ENCODE peak calls at places on chromosomes 16 and 17, in five cellular contexts. V is K562, J is ovary, F is breast epithelium, W is body of pancreas. K is an unnamed sample.

GRCh38 chr17:76791053-76791980 is 53.4 kb downstream of the MFSD11 start:
- DNase-seq in F (no peak), V (peak), J (no peak), W (peak), K (no peak)

GRCh38 chr16:67092227-67092626 is 17.5 kb upstream of the PHAF1 start:
- DNase-seq in J (no peak), W (no peak), V (no peak), F (no peak), K (no peak)

GRCh38 chr16:85471469-85472431 is 141.4 kb upstream of the GSE1 start:
- DNase-seq in J (peak), V (no peak), F (peak), W (peak), K (no peak)

GRCh38 chr17:40515011-40515410 is 13.6 kb upstream of the TNS4 start:
- DNase-seq in F (no peak), J (no peak), W (no peak), V (no peak), K (no peak)

GRCh38 chr16:1723450-1724147 is 17.6 kb downstream of the MAPK8IP3 start:
- DNase-seq in J (no peak), W (peak), V (peak), F (peak), K (peak)

GRCh38 chr16:82313754-82314153 is 143.7 kb upstream of the MPHOSPH6 start:
- DNase-seq in J (no peak), F (no peak), W (no peak), V (no peak), K (no peak)

GRCh38 chr16:69180011-69180338 is 7.0 kb upstream of the SNTB2 start:
- DNase-seq in V (no peak), F (no peak), W (no peak), J (no peak), K (no peak)

GRCh38 chr16:78995441-78995840 is 605.1 kb downstream of the MAF start:
- DNase-seq in W (no peak), V (no peak), J (no peak), F (no peak), K (no peak)

GRCh38 chr16:89201467-89202377 is 1.4 kb upstream of the SLC22A31 start:
- DNase-seq in F (peak), V (peak), J (peak), W (peak), K (peak)

GRCh38 chr16:67390816-67391423 is 2.4 kb downstream of the TPPP3 start:
- DNase-seq in F (no peak), J (no peak), W (no peak), V (no peak), K (no peak)

GRCh38 chr16:20906225-20906870 is 5.8 kb downstream of the LYRM1 start:
- DNase-seq in V (no peak), W (no peak), J (no peak), F (no peak), K (no peak)

GRCh38 chr16:17331071-17331521 is 139.7 kb downstream of the XYLT1 start:
- DNase-seq in J (no peak), W (no peak), V (no peak), F (no peak), K (no peak)

GRCh38 chr17:5868916-5869475 is 201.2 kb upstream of the WSCD1 start:
- DNase-seq in V (no peak), J (no peak), W (no peak), F (no peak), K (no peak)

GRCh38 chr17:17568772-17569195 is 22.7 kb downstream of the PEMT start:
- DNase-seq in F (peak), W (peak), J (peak), V (peak), K (peak)
- TF ChIP-seq POLR2A in F (no peak), W (no peak), J (no peak), V (no peak), K (no peak)

GRCh38 chr16:46884513-46885293 is 541 bp downstream of the GPT2 start:
- DNase-seq in F (no peak), J (no peak), W (peak), V (peak), K (peak)

GRCh38 chr16:46883690-46884512 is at the start of gene GPT2:
- DNase-seq in W (peak), V (peak), J (peak), F (peak), K (peak)

GRCh38 chr16:46887524-46887854 is 3.3 kb downstream of the GPT2 start:
- DNase-seq in J (no peak), F (no peak), W (no peak), V (no peak), K (no peak)

GRCh38 chr16:46886764-46887523 is 2.8 kb downstream of the GPT2 start:
- DNase-seq in F (no peak), J (no peak), V (no peak), W (no peak), K (no peak)

DNA sequence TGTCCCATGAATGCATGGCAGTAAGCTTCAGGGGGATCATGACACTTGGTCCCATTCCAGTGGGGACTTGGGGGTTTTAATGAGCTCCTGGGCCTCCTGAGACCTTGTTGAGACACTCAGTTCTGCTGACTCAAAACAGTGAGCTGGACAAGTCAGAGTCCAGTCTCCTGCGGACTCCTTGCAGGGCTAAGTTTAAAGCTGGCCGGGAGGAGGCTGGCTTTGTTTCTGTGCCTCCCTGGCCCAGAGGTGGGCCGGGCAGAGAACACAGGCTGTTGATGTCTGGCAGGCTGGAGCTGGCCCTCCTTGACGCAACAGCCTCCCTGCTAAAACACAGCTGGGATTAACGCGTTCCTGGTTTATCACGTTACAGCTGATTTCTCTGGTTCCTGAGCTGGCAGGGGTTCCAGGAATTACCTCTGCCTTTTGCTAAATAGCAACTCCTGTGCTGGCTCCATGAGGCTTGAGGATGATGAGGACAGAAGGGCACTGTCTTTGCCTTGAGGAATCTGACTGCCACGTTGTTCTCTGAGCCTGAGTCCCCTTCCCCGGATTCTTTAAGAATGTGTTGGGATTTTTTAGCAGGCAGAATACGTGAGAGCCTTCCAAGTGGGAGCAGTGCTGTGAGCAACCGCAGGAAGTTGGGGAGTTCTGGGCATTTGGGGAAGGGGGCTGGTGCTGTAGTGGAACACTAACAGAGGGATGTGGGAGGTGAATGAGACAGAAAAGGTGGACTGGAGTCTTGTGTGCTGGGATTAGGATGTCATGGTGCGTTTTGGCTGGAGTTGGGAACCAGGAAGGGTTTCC is 2.0 kb downstream of the GPT2 start:
- DNase-seq in F (no peak), W (peak), V (no peak), J (no peak), K (no peak)
- TF ChIP-seq POLR2A in F (no peak), W (peak), V (no peak), J (no peak), K (no peak)

DNA sequence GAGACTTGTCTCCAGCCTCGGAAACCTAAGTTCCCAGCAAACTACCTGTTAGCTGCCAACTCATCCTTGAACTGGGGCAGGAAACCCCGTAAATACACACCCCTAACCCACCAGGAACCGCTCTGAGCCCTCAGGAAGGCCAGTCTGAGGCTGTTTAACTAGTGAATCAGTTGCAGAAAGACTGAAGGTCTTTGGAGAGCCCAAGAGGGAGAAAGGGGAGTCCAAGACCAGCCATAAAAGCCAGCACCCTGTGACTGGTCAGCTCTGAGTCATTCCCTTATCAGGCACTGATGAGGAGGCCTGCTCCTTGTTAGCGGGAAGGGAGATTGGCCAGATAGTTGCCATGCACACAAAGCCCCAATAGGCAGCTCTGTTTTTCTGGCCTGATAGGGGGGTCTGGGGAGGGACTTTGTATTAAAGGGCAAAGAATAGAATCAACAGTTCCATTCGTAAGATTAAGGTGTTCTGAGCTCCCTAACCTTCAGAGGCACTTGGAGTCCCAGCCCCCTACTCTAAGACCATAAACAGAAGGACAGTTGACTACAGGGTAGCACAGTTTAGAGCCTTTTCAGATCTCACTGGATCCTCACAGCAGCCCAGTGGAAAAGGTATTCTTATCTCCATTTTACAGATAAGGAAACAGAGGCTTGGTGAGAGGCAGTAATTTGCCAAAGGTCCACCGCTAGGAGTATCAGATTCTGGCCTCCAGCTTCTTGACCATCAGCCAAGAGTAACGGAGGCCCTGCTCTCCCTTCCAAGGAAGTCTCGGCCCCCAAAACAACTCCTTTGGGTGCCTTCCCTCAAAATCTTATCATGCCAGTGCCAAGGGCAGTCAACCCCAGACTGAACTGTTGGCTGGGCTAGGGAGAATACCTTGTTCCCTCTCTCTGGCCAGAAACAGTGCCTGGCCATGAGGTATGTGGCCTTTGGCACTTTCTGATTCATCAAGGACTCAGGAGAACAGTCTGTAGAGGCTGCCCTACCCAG is 2.2 kb upstream of the KRT19 start:
- DNase-seq in W (no peak), V (peak), J (no peak), F (no peak), K (peak)
- TF ChIP-seq POLR2A in W (no peak), V (no peak), J (no peak), F (no peak), K (no peak)

DNA sequence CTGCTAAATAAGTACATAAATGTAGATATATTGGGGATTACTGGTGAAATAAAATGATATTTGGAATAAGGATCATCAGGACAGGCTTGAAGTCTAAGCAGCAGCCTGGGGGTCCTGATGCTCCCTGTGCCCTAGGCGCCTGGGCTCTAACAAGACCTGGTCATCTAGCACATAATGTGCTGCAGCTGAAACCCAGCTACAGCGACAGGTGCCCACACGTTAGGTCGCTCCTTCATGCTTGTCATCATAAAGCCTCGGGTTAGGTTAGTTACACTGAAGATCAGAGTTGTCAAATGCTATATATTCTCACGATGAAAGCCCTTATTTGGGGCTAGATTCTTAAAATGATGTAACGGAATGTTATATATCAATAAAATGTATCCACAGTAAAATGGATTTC is 11.5 kb downstream of the NARF start:
- DNase-seq in W (no peak), V (no peak), J (no peak), F (no peak), K (no peak)
- TF ChIP-seq POLR2A in W (no peak), V (no peak), J (no peak), F (no peak), K (no peak)

K was measured in erythroblast.